ENCODE peak calls at places on chromosomes 2 and 18, in nine cellular contexts. X is T-helper 2 cell, V is HTR-8/SVneo, D is hippocampal formation, W is NCI-H1092, N is D341Med, L is left ventricle myocardium superior, Z is NCI-H748 treated with DMSO at 0.1 percent for 48 hours, G is GM12865. S is an unnamed sample.

GRCh38 chr18:51070545-51070944 is 40.5 kb downstream of the SMAD4 start:
- DNase-seq in Z (no peak), D (no peak), W (no peak), V (peak), N (no peak), G (no peak), L (no peak), X (no peak), S (peak)

GRCh38 chr2:70905443-70905842 is 30.3 kb upstream of the ATP6V1B1 start:
- DNase-seq in W (no peak), Z (no peak), N (no peak), V (no peak), D (no peak), X (no peak), L (no peak), G (no peak), S (no peak)

GRCh38 chr2:236680461-236680860 is 110.8 kb downstream of the ACKR3 start:
- DNase-seq in Z (no peak), V (no peak), G (no peak), D (no peak), L (no peak), W (no peak), X (no peak), N (no peak), S (no peak)

GRCh38 chr2:216694201-216694825 is 1.0 kb downstream of the IGFBP5 start:
- DNase-seq in G (no peak), W (no peak), L (peak), V (no peak), Z (peak), N (peak), X (peak), D (peak), S (no peak)

GRCh38 chr18:13217971-13218375 is 587 bp upstream of the LDLRAD4 start:
- DNase-seq in Z (no peak), X (no peak), D (no peak), W (no peak), V (no peak), L (peak), N (no peak), G (no peak), S (no peak)

GRCh38 chr2:26772064-26773001 is 8.2 kb downstream of the SLC35F6 start:
- DNase-seq in V (no peak), Z (no peak), W (no peak), X (peak), G (no peak), L (peak), N (peak), D (peak), S (no peak)

GRCh38 chr2:109226612-109227011 is 97.6 kb downstream of the SH3RF3 start:
- DNase-seq in V (no peak), D (no peak), L (no peak), Z (no peak), W (no peak), X (no peak), G (no peak), N (no peak), S (no peak)

GRCh38 chr2:133500967-133501366 is 67.3 kb downstream of the NCKAP5 start:
- DNase-seq in L (no peak), W (no peak), G (no peak), X (no peak), N (no peak), V (no peak), Z (no peak), D (no peak), S (no peak)

GRCh38 chr2:191020742-191021381 is 6.9 kb upstream of the STAT1 start:
- DNase-seq in Z (no peak), W (no peak), N (peak), V (peak), X (peak), G (peak), L (no peak), D (no peak), S (peak)

GRCh38 chr2:47218066-47218581 is 63.0 kb upstream of the STPG4 start:
- DNase-seq in D (no peak), W (no peak), V (no peak), L (no peak), G (no peak), N (no peak), Z (no peak), X (no peak), S (no peak)

GRCh38 chr2:224162122-224162521 is 123.0 kb upstream of the SERPINE2 start:
- DNase-seq in V (no peak), W (no peak), Z (no peak), X (no peak), N (no peak), D (no peak), G (no peak), L (no peak), S (no peak)

GRCh38 chr2:43059183-43059897 is 167.1 kb downstream of the ZFP36L2 start:
- DNase-seq in L (peak), X (peak), W (peak), N (no peak), V (peak), D (peak), G (peak), Z (no peak), S (peak)

GRCh38 chr2:190615555-190616200 is 33.2 kb upstream of the NAB1 start:
- DNase-seq in L (no peak), D (no peak), X (no peak), Z (peak), G (no peak), N (no peak), W (no peak), V (no peak), S (no peak)

GRCh38 chr2:114797942-114798341 is 355.5 kb downstream of the DPP10 start:
- DNase-seq in V (no peak), L (no peak), X (no peak), G (no peak), N (no peak), Z (no peak), D (no peak), W (no peak), S (no peak)

GRCh38 chr2:67802296-67802695 is 260.5 kb downstream of the C1D start:
- DNase-seq in X (no peak), Z (no peak), W (no peak), L (no peak), N (no peak), G (no peak), D (no peak), V (no peak), S (no peak)

GRCh38 chr2:217837001-217837491 is 165.7 kb downstream of the TNS1 start:
- DNase-seq in Z (no peak), D (peak), X (no peak), N (no peak), V (no peak), L (peak), G (peak), W (no peak), S (no peak)

GRCh38 chr2:138182276-138182675 is 218.0 kb downstream of the HNMT start:
- DNase-seq in Z (peak), V (no peak), W (no peak), G (no peak), L (no peak), D (no peak), N (no peak), X (no peak), S (no peak)

GRCh38 chr2:135630488-135630887 is 99.2 kb downstream of the R3HDM1 start:
- DNase-seq in Z (no peak), N (no peak), W (no peak), L (no peak), D (no peak), X (no peak), G (no peak), V (no peak), S (no peak)

GRCh38 chr2:151860210-151860609 is 32.0 kb upstream of the ARL5A start:
- DNase-seq in Z (no peak), G (no peak), V (no peak), N (no peak), X (no peak), W (no peak), L (no peak), D (no peak), S (no peak)